ENCODE peak calls at places on chromosomes 3 and 15, in four cellular contexts. Y is fibroblast of lung, L is H1, W is GM23248. K is an unnamed sample.

GRCh38 chr3:143002083-143002712 is 828 bp downstream of the U2SURP start:
- DNase-seq in Y (peak; percentile 47), W (peak; percentile 68), L (no peak), K (peak; percentile 51)

GRCh38 chr3:128922804-128923459 is 43.5 kb downstream of the ACAD9 start:
- DNase-seq in W (no peak), L (no peak), Y (no peak), K (no peak)

GRCh38 chr3:141410861-141411771 is 42.8 kb downstream of the ZBTB38 start:
- DNase-seq in L (no peak), W (peak; percentile 60), Y (peak; percentile 56), K (peak; percentile 55)

GRCh38 chr3:110533089-110533488 is 538.5 kb upstream of the NECTIN3 start:
- DNase-seq in Y (peak; percentile 77), W (peak; percentile 48), L (no peak), K (no peak)

GRCh38 chr3:56693750-56694149 is 10.7 kb upstream of the TASOR start:
- DNase-seq in W (no peak), Y (no peak), L (no peak), K (no peak)

GRCh38 chr3:152835311-152836102 is 576 bp downstream of the P2RY1 start:
- DNase-seq in L (no peak), Y (peak; percentile 76), W (peak; percentile 71), K (peak; percentile 82)

GRCh38 chr3:106029941-106030619 is 161.3 kb upstream of the CBLB start:
- DNase-seq in W (no peak), L (no peak), Y (no peak), K (no peak)

GRCh38 chr15:43625086-43625485 is 6.5 kb upstream of the STRC start:
- DNase-seq in W (no peak), L (no peak), Y (no peak), K (peak; percentile 5)

GRCh38 chr3:64345351-64345750 is 120.1 kb upstream of the PRICKLE2 start:
- DNase-seq in L (no peak), W (peak; percentile 95), Y (peak; percentile 96), K (no peak)

GRCh38 chr3:66021731-66022131 is 17.0 kb downstream of the MAGI1 start:
- DNase-seq in W (peak; percentile 56), Y (peak; percentile 28), L (no peak), K (no peak)

GRCh38 chr3:39528844-39529243 is 61.4 kb downstream of the MOBP start:
- DNase-seq in L (no peak), W (no peak), Y (no peak), K (no peak)

GRCh38 chr3:144187531-144188230 is 216.1 kb downstream of the DIPK2A start:
- DNase-seq in L (no peak), Y (peak; percentile 77), W (peak; percentile 34), K (peak; percentile 63)

GRCh38 chr3:13419356-13420050 is 619 bp downstream of the NUP210 start:
- DNase-seq in W (peak; percentile 22), Y (no peak), L (no peak), K (no peak)
- TF ChIP-seq EZH2 in W (no peak), Y (peak; percentile 73), L (peak; percentile 32), K (no peak)

GRCh38 chr3:189372205-189372764 is 200.5 kb downstream of the TPRG1 start:
- DNase-seq in W (no peak), L (no peak), Y (no peak), K (no peak)
- TF ChIP-seq EZH2 in W (no peak), L (no peak), Y (no peak), K (no peak)

GRCh38 chr3:117219296-117219695 is 509.7 kb downstream of the TUSC7 start:
- DNase-seq in L (no peak), Y (peak; percentile 29), W (peak; percentile 11), K (no peak)
- TF ChIP-seq EZH2 in L (no peak), Y (no peak), W (no peak), K (no peak)

DNA sequence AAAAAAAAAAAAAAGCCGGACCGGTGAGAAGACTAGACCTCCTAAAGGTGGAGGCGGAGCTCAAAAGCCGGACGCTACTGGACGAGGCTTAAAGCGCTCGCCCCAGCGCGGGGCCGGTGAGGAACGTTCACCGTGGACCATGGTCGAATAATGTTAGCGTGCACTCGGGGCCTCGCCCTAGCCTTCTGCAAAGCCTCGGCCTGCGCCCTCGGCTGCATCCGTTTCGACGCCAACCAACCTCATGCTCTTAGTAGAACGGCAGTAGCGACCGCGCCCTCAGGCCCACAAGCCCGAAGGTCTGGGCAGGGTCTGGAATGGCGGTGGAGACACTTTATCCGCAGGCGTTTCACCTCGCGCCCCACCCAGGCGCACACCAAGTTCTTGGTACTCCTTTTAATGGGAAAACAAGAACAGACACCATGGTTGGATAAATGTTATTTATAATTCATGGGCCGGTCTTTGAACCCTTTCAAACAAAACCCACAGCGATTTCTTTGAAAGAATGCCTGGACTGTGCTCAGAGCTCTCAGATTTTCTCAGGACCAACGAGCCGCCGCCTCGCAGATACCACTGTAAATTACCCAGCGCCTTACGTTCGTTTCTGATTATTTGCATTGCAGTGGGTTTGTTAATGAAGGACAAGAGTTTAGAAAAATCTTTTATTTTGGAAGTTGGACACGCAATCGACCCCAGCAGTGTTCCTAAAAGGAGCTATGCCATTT is 1.3 kb upstream of the ISL2 start:
- DNase-seq in Y (peak; percentile 26), W (no peak), L (no peak), K (no peak)
- TF ChIP-seq EZH2 in Y (peak; percentile 67), W (no peak), L (peak; percentile 36), K (no peak)

DNA sequence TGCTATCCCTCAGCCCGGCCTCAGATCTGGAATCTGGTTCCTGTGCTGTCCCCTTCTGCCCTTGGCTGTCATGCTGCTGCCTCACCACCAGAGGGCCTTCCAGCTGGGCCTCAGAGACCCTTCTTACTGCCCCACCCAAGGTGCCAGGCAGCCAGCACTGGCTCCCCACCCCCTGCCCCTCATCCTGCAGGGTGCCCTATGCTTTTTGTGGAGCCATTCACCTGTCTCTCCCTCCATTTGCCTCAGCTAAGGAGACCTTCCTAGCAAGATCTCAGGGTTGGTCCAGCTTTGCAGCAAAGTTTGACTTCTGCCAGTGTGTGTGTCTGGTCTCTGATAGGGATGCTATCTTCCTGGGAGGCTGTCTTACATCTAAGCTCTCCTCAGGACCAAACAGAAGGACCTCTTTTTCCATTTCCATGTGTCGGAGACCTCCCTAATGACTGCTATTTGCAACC is 1.9 kb upstream of the VWA5B2 start:
- DNase-seq in L (no peak), W (peak; percentile 51), Y (peak; percentile 17), K (peak; percentile 42)
- TF ChIP-seq EZH2 in L (no peak), W (no peak), Y (no peak), K (no peak)

GRCh38 chr3:158095302-158095997 is 10.8 kb downstream of the SHOX2 start:
- DNase-seq in Y (no peak), L (no peak), W (no peak), K (no peak)
- TF ChIP-seq EZH2 in Y (peak; percentile 87), L (peak; percentile 88), W (no peak), K (no peak)